ENCODE peak calls at places on chromosomes 11 and 22, in eight cellular contexts. One of them, this sample, is unnamed.

GRCh38 chr11:97502201-97502600 is 1112.4 kb downstream of the JRKL start:
- DNase-seq in activated CD4-positive, alpha-beta T cell treated with anti-CD3 and anti-CD28 coated beads, Interleukin-2, amount 10 ng/mL, durations not matched to agents 7 days and 5 days: no peak
- DNase-seq in RWPE1: no peak
- DNase-seq in stimulated activated CD4-positive, alpha-beta T cell treated with anti-CD3 and anti-CD28 coated beads, Interleukin-12 subunit alpha, Interleukin-12 subunit beta, amount 100 ng/mL, for 24 hours: no peak
- DNase-seq in NCI-H460: no peak
- DNase-seq in RPMI8226: no peak
- DNase-seq in HS-5: peak
- DNase-seq in heart left ventricle: no peak
- DNase-seq in this sample: no peak

GRCh38 chr11:91686700-91687099 is 537.9 kb upstream of the FAT3 start:
- DNase-seq in activated CD4-positive, alpha-beta T cell treated with anti-CD3 and anti-CD28 coated beads, Interleukin-2, amount 10 ng/mL, durations not matched to agents 7 days and 5 days: no peak
- DNase-seq in RWPE1: no peak
- DNase-seq in stimulated activated CD4-positive, alpha-beta T cell treated with anti-CD3 and anti-CD28 coated beads, Interleukin-12 subunit alpha, Interleukin-12 subunit beta, amount 100 ng/mL, for 24 hours: no peak
- DNase-seq in NCI-H460: no peak
- DNase-seq in RPMI8226: no peak
- DNase-seq in HS-5: no peak
- DNase-seq in heart left ventricle: no peak
- DNase-seq in this sample: no peak

GRCh38 chr11:1546536-1547466 is 25.3 kb downstream of the DUSP8 start:
- DNase-seq in activated CD4-positive, alpha-beta T cell treated with anti-CD3 and anti-CD28 coated beads, Interleukin-2, amount 10 ng/mL, durations not matched to agents 7 days and 5 days: peak
- DNase-seq in RWPE1: peak
- DNase-seq in stimulated activated CD4-positive, alpha-beta T cell treated with anti-CD3 and anti-CD28 coated beads, Interleukin-12 subunit alpha, Interleukin-12 subunit beta, amount 100 ng/mL, for 24 hours: peak
- DNase-seq in NCI-H460: no peak
- DNase-seq in RPMI8226: peak
- DNase-seq in HS-5: no peak
- DNase-seq in heart left ventricle: peak
- DNase-seq in this sample: no peak

GRCh38 chr11:35276396-35276795 is 137.4 kb downstream of the CD44 start:
- DNase-seq in activated CD4-positive, alpha-beta T cell treated with anti-CD3 and anti-CD28 coated beads, Interleukin-2, amount 10 ng/mL, durations not matched to agents 7 days and 5 days: no peak
- DNase-seq in RWPE1: peak
- DNase-seq in stimulated activated CD4-positive, alpha-beta T cell treated with anti-CD3 and anti-CD28 coated beads, Interleukin-12 subunit alpha, Interleukin-12 subunit beta, amount 100 ng/mL, for 24 hours: no peak
- DNase-seq in NCI-H460: no peak
- DNase-seq in RPMI8226: peak
- DNase-seq in HS-5: no peak
- DNase-seq in heart left ventricle: no peak
- DNase-seq in this sample: no peak

GRCh38 chr11:2747236-2748015 is 47.6 kb upstream of the KCNQ1OT1 start:
- DNase-seq in activated CD4-positive, alpha-beta T cell treated with anti-CD3 and anti-CD28 coated beads, Interleukin-2, amount 10 ng/mL, durations not matched to agents 7 days and 5 days: no peak
- DNase-seq in RWPE1: no peak
- DNase-seq in stimulated activated CD4-positive, alpha-beta T cell treated with anti-CD3 and anti-CD28 coated beads, Interleukin-12 subunit alpha, Interleukin-12 subunit beta, amount 100 ng/mL, for 24 hours: no peak
- DNase-seq in NCI-H460: no peak
- DNase-seq in RPMI8226: no peak
- DNase-seq in HS-5: no peak
- DNase-seq in heart left ventricle: no peak
- DNase-seq in this sample: no peak

GRCh38 chr11:60155928-60156327 is 27.0 kb downstream of the MS4A6A start:
- DNase-seq in activated CD4-positive, alpha-beta T cell treated with anti-CD3 and anti-CD28 coated beads, Interleukin-2, amount 10 ng/mL, durations not matched to agents 7 days and 5 days: peak
- DNase-seq in RWPE1: no peak
- DNase-seq in stimulated activated CD4-positive, alpha-beta T cell treated with anti-CD3 and anti-CD28 coated beads, Interleukin-12 subunit alpha, Interleukin-12 subunit beta, amount 100 ng/mL, for 24 hours: no peak
- DNase-seq in NCI-H460: no peak
- DNase-seq in RPMI8226: no peak
- DNase-seq in HS-5: no peak
- DNase-seq in heart left ventricle: no peak
- DNase-seq in this sample: no peak

GRCh38 chr22:27329966-27330645 is 471.4 kb downstream of the MN1 start:
- DNase-seq in activated CD4-positive, alpha-beta T cell treated with anti-CD3 and anti-CD28 coated beads, Interleukin-2, amount 10 ng/mL, durations not matched to agents 7 days and 5 days: no peak
- DNase-seq in RWPE1: no peak
- DNase-seq in stimulated activated CD4-positive, alpha-beta T cell treated with anti-CD3 and anti-CD28 coated beads, Interleukin-12 subunit alpha, Interleukin-12 subunit beta, amount 100 ng/mL, for 24 hours: no peak
- DNase-seq in NCI-H460: no peak
- DNase-seq in RPMI8226: no peak
- DNase-seq in HS-5: no peak
- DNase-seq in heart left ventricle: no peak
- DNase-seq in this sample: no peak

GRCh38 chr22:39546064-39546365 is 13.5 kb upstream of the RPS19BP1 start:
- DNase-seq in activated CD4-positive, alpha-beta T cell treated with anti-CD3 and anti-CD28 coated beads, Interleukin-2, amount 10 ng/mL, durations not matched to agents 7 days and 5 days: no peak
- DNase-seq in RWPE1: no peak
- DNase-seq in stimulated activated CD4-positive, alpha-beta T cell treated with anti-CD3 and anti-CD28 coated beads, Interleukin-12 subunit alpha, Interleukin-12 subunit beta, amount 100 ng/mL, for 24 hours: no peak
- DNase-seq in NCI-H460: no peak
- DNase-seq in RPMI8226: no peak
- DNase-seq in HS-5: no peak
- DNase-seq in heart left ventricle: no peak
- DNase-seq in this sample: no peak

GRCh38 chr11:61345954-61346814 is 13.2 kb downstream of the TKFC start:
- DNase-seq in activated CD4-positive, alpha-beta T cell treated with anti-CD3 and anti-CD28 coated beads, Interleukin-2, amount 10 ng/mL, durations not matched to agents 7 days and 5 days: no peak
- DNase-seq in RWPE1: no peak
- DNase-seq in stimulated activated CD4-positive, alpha-beta T cell treated with anti-CD3 and anti-CD28 coated beads, Interleukin-12 subunit alpha, Interleukin-12 subunit beta, amount 100 ng/mL, for 24 hours: no peak
- DNase-seq in NCI-H460: no peak
- DNase-seq in RPMI8226: no peak
- DNase-seq in HS-5: no peak
- DNase-seq in heart left ventricle: no peak
- DNase-seq in this sample: no peak

GRCh38 chr11:9922806-9923205 is 258.9 kb downstream of the SWAP70 start:
- DNase-seq in activated CD4-positive, alpha-beta T cell treated with anti-CD3 and anti-CD28 coated beads, Interleukin-2, amount 10 ng/mL, durations not matched to agents 7 days and 5 days: no peak
- DNase-seq in RWPE1: no peak
- DNase-seq in stimulated activated CD4-positive, alpha-beta T cell treated with anti-CD3 and anti-CD28 coated beads, Interleukin-12 subunit alpha, Interleukin-12 subunit beta, amount 100 ng/mL, for 24 hours: no peak
- DNase-seq in NCI-H460: no peak
- DNase-seq in RPMI8226: no peak
- DNase-seq in HS-5: no peak
- DNase-seq in heart left ventricle: no peak
- DNase-seq in this sample: no peak

GRCh38 chr11:8056810-8057463 is 24.1 kb upstream of the TUB start:
- DNase-seq in activated CD4-positive, alpha-beta T cell treated with anti-CD3 and anti-CD28 coated beads, Interleukin-2, amount 10 ng/mL, durations not matched to agents 7 days and 5 days: no peak
- DNase-seq in RWPE1: no peak
- DNase-seq in stimulated activated CD4-positive, alpha-beta T cell treated with anti-CD3 and anti-CD28 coated beads, Interleukin-12 subunit alpha, Interleukin-12 subunit beta, amount 100 ng/mL, for 24 hours: no peak
- DNase-seq in NCI-H460: no peak
- DNase-seq in RPMI8226: no peak
- DNase-seq in HS-5: no peak
- DNase-seq in heart left ventricle: no peak
- DNase-seq in this sample: no peak

GRCh38 chr11:14623036-14623435 is 20.6 kb upstream of the PDE3B start:
- DNase-seq in activated CD4-positive, alpha-beta T cell treated with anti-CD3 and anti-CD28 coated beads, Interleukin-2, amount 10 ng/mL, durations not matched to agents 7 days and 5 days: no peak
- DNase-seq in RWPE1: no peak
- DNase-seq in stimulated activated CD4-positive, alpha-beta T cell treated with anti-CD3 and anti-CD28 coated beads, Interleukin-12 subunit alpha, Interleukin-12 subunit beta, amount 100 ng/mL, for 24 hours: no peak
- DNase-seq in NCI-H460: no peak
- DNase-seq in RPMI8226: no peak
- DNase-seq in HS-5: no peak
- DNase-seq in heart left ventricle: no peak
- DNase-seq in this sample: no peak

GRCh38 chr11:2298795-2299747 is 2.6 kb downstream of the C11orf21 start:
- DNase-seq in activated CD4-positive, alpha-beta T cell treated with anti-CD3 and anti-CD28 coated beads, Interleukin-2, amount 10 ng/mL, durations not matched to agents 7 days and 5 days: peak
- DNase-seq in RWPE1: peak
- DNase-seq in stimulated activated CD4-positive, alpha-beta T cell treated with anti-CD3 and anti-CD28 coated beads, Interleukin-12 subunit alpha, Interleukin-12 subunit beta, amount 100 ng/mL, for 24 hours: no peak
- DNase-seq in NCI-H460: peak
- DNase-seq in RPMI8226: peak
- DNase-seq in HS-5: no peak
- DNase-seq in heart left ventricle: peak
- DNase-seq in this sample: no peak

GRCh38 chr11:47052576-47052975 is 116.0 kb downstream of the CSTPP1 start:
- DNase-seq in activated CD4-positive, alpha-beta T cell treated with anti-CD3 and anti-CD28 coated beads, Interleukin-2, amount 10 ng/mL, durations not matched to agents 7 days and 5 days: no peak
- DNase-seq in RWPE1: no peak
- DNase-seq in stimulated activated CD4-positive, alpha-beta T cell treated with anti-CD3 and anti-CD28 coated beads, Interleukin-12 subunit alpha, Interleukin-12 subunit beta, amount 100 ng/mL, for 24 hours: no peak
- DNase-seq in NCI-H460: no peak
- DNase-seq in RPMI8226: no peak
- DNase-seq in HS-5: no peak
- DNase-seq in heart left ventricle: no peak
- DNase-seq in this sample: no peak

GRCh38 chr11:70431611-70432010 is 33.3 kb downstream of the CTTN start:
- DNase-seq in activated CD4-positive, alpha-beta T cell treated with anti-CD3 and anti-CD28 coated beads, Interleukin-2, amount 10 ng/mL, durations not matched to agents 7 days and 5 days: no peak
- DNase-seq in RWPE1: no peak
- DNase-seq in stimulated activated CD4-positive, alpha-beta T cell treated with anti-CD3 and anti-CD28 coated beads, Interleukin-12 subunit alpha, Interleukin-12 subunit beta, amount 100 ng/mL, for 24 hours: no peak
- DNase-seq in NCI-H460: no peak
- DNase-seq in RPMI8226: no peak
- DNase-seq in HS-5: no peak
- DNase-seq in heart left ventricle: no peak
- DNase-seq in this sample: no peak

GRCh38 chr11:1733716-1734351 is 16.6 kb downstream of the IFITM10 start:
- DNase-seq in activated CD4-positive, alpha-beta T cell treated with anti-CD3 and anti-CD28 coated beads, Interleukin-2, amount 10 ng/mL, durations not matched to agents 7 days and 5 days: no peak
- DNase-seq in RWPE1: no peak
- DNase-seq in stimulated activated CD4-positive, alpha-beta T cell treated with anti-CD3 and anti-CD28 coated beads, Interleukin-12 subunit alpha, Interleukin-12 subunit beta, amount 100 ng/mL, for 24 hours: no peak
- DNase-seq in NCI-H460: no peak
- DNase-seq in RPMI8226: no peak
- DNase-seq in HS-5: no peak
- DNase-seq in heart left ventricle: no peak
- DNase-seq in this sample: no peak

GRCh38 chr11:21704539-21704938 is 488.3 kb upstream of the ANO5 start:
- DNase-seq in activated CD4-positive, alpha-beta T cell treated with anti-CD3 and anti-CD28 coated beads, Interleukin-2, amount 10 ng/mL, durations not matched to agents 7 days and 5 days: no peak
- DNase-seq in RWPE1: no peak
- DNase-seq in stimulated activated CD4-positive, alpha-beta T cell treated with anti-CD3 and anti-CD28 coated beads, Interleukin-12 subunit alpha, Interleukin-12 subunit beta, amount 100 ng/mL, for 24 hours: no peak
- DNase-seq in NCI-H460: no peak
- DNase-seq in RPMI8226: no peak
- DNase-seq in HS-5: no peak
- DNase-seq in heart left ventricle: no peak
- DNase-seq in this sample: no peak